ENCODE peak calls at places on chromosomes 5 and 9, in four cellular contexts. E is uterus, G is tibial nerve, H is HL-60. M is an unnamed sample.

GRCh38 chr5:115543931-115544370 is 624 bp downstream of the FEM1C start:
- DNase-seq in E (peak; percentile 49), G (peak; percentile 24), H (peak; percentile 45), M (no peak)

GRCh38 chr9:71765693-71766092 is 2.6 kb downstream of the CEMIP2 start:
- DNase-seq in E (no peak), G (no peak), H (no peak), M (no peak)

GRCh38 chr5:179791881-179792611 is 1.7 kb upstream of the LTC4S start:
- DNase-seq in E (no peak), G (no peak), H (peak; percentile 38), M (no peak)

GRCh38 chr9:122930541-122930932 is 775 bp downstream of the ZBTB26 start:
- DNase-seq in E (no peak), G (no peak), H (no peak), M (no peak)

GRCh38 chr5:154478224-154478565 is at the start of gene HAND1:
- DNase-seq in E (peak; percentile 31), G (no peak), H (no peak), M (no peak)

GRCh38 chr9:14487547-14488185 is 173.7 kb upstream of the NFIB start:
- DNase-seq in E (no peak), G (no peak), H (no peak), M (no peak)

GRCh38 chr9:70852711-70853240 is 268.6 kb downstream of the TRPM3 start:
- DNase-seq in E (no peak), G (no peak), H (no peak), M (no peak)

GRCh38 chr5:9429691-9430215 is 116.1 kb downstream of the SEMA5A start:
- DNase-seq in E (no peak), G (no peak), H (no peak), M (no peak)

GRCh38 chr9:14249527-14249926 is 64.4 kb downstream of the NFIB start:
- DNase-seq in E (no peak), G (no peak), H (no peak), M (no peak)

GRCh38 chr5:5141625-5142527 is 1.7 kb downstream of the ADAMTS16 start:
- DNase-seq in E (peak; percentile 67), G (no peak), H (peak; percentile 33), M (no peak)

GRCh38 chr5:62982348-62982747 is 403.7 kb downstream of the LRRC70 start:
- DNase-seq in E (no peak), G (peak; percentile 33), H (no peak), M (no peak)

GRCh38 chr5:177085985-177086917 is at the start of gene FGFR4:
- DNase-seq in E (peak; percentile 73), G (peak; percentile 33), H (peak; percentile 5), M (peak; percentile 43)

GRCh38 chr5:139251695-139252288 is 41.7 kb upstream of the MATR3 start:
- DNase-seq in E (no peak), G (no peak), H (no peak), M (peak; percentile 18)

GRCh38 chr5:150527038-150527437 is 19.1 kb downstream of the NDST1 start:
- DNase-seq in E (no peak), G (no peak), H (no peak), M (no peak)

GRCh38 chr9:37729499-37729898 is 24.1 kb upstream of the TRMT10B start:
- DNase-seq in E (no peak), G (no peak), H (no peak), M (no peak)

GRCh38 chr5:31531543-31531887 is 378 bp downstream of the DROSHA start:
- DNase-seq in E (no peak), G (no peak), H (peak; percentile 14), M (no peak)

GRCh38 chr5:158979749-158980521 is 119.8 kb downstream of the EBF1 start:
- DNase-seq in E (peak; percentile 50), G (peak; percentile 55), H (no peak), M (peak; percentile 64)

GRCh38 chr9:78685471-78685870 is 388.5 kb downstream of the PSAT1 start:
- DNase-seq in E (no peak), G (no peak), H (no peak), M (no peak)

GRCh38 chr9:21316860-21317259 is 11.7 kb upstream of the IFNA5 start:
- DNase-seq in E (no peak), G (no peak), H (no peak), M (no peak)

GRCh38 chr5:157204765-157205164 is 24.1 kb downstream of the ITK start:
- DNase-seq in E (no peak), G (no peak), H (no peak), M (no peak)

GRCh38 chr5:17679597-17680187 is 45.4 kb downstream of the TAF11L14 start:
- DNase-seq in E (no peak), G (no peak), H (no peak), M (no peak)

GRCh38 chr9:137411260-137411659 is 11.7 kb downstream of the EXD3 start:
- DNase-seq in E (no peak), G (no peak), H (no peak), M (no peak)

GRCh38 chr5:80487829-80488708 is at the start of gene FAM151B:
- DNase-seq in E (peak; percentile 74), G (peak; percentile 33), H (peak; percentile 77), M (peak; percentile 93)
- TF ChIP-seq CTCF in E (no peak), G (no peak), H (no peak), M (no peak)

GRCh38 chr9:115118471-115119156 is 657 bp upstream of the TNC start:
- DNase-seq in E (peak; percentile 81), G (peak; percentile 18), H (no peak), M (peak; percentile 51)
- H3K4me3 ChIP-seq in E (peak overlapping the region; percentile 43), G (peak overlapping the region; percentile 28), H (no peak overlapping the region), M (no peak overlapping the region)

GRCh38 chr5:57277085-57277484 is 103.2 kb downstream of the GPBP1 start:
- DNase-seq in E (no peak), G (no peak), H (no peak), M (no peak)
- TF ChIP-seq CTCF in E (no peak), G (no peak), H (no peak), M (no peak)

DNA sequence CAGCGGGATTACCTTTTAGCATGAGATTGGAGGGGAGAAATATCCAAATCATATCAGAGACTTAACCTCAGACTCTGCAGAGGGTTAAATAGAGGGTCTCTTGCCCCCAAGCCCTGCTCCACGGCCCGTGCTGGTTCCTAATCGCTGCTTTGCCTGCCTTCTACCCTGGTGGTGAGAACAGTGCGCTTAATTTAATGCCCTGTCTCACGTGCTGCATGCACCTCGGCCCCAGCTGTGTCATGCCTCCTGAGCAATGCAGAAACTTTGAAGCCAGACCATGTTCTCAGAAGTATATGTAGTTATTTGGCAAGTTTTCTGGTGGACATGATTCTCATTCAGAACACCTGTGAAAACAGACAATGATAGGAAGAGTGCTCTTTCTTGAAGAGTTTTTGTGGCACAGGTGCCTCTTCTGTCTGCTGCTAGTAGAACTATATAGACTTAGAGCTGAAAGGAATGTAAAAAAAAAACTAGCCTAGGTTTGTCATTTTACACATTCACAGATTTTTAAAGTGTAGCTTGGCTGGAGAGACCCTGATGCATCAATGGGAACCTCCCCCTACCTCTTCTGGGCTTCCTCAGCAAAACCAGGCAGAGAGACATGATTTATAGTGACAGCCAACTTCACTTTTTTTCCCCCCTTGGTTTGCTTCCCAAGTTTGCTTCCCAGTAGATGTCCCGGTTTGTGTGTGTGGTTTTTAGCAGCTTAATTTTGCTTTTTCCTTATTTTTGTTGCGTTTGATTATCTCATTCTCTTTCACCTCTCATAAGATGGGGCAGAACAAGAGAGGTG is 1.6 kb downstream of the OTULIN start:
- DNase-seq in E (no peak), G (no peak), H (peak; percentile 20), M (no peak)
- H3K4me3 ChIP-seq in E (peak overlapping the region; percentile 54), G (peak overlapping the region; percentile 83), H (no peak overlapping the region), M (peak overlapping the region; percentile 73)

DNA sequence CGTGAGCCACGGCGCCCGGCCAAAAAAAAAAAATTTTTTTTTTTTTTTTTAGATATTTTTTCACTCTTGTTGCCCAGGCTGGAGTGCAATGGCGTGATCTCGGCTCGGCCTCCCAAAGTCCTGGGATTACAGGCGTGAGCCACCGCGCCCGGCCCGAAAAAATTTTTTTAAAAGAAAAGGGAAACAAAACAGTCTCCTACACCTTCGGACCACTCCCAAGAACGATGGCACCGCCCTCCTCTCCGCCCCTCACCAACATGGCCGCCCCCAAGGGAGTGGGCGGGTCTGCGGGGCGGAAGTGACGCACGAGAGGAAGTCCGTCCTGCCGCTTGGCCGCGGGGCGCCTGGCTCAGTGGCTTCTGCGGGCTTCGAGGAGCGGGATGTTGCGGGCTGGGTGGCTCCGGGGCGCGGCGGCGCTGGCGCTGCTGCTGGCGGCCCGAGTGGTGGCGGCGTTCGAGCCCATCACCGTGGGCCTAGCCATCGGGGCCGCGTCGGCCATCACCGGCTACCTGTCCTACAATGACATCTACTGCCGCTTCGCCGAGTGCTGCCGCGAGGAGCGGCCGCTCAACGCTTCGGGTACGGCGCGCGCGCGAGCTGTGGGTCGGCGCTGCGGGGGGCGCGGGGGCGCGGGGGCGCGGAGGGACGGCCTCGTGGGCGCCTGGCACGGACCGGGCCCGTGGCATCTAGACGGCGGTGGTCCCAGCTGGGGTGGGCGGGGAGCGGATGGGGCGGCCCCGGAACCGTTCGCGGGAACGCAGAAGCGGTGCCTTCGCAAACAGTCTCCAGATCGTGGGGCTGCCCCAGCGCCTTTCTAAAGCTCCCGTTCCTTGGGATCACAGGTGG is at the start of gene TOR1B:
- DNase-seq in E (peak; percentile 94), G (peak; percentile 93), H (peak; percentile 92), M (peak; percentile 90)
- TF ChIP-seq CTCF in E (no peak), G (no peak), H (no peak), M (no peak)

GRCh38 chr9:79858509-79858908 is 286.7 kb downstream of the TLE4 start:
- DNase-seq in E (no peak), G (no peak), H (peak; percentile 24), M (no peak)
- H3K4me3 ChIP-seq in E (no peak overlapping the region), G (no peak overlapping the region), H (no peak overlapping the region), M (no peak overlapping the region)

DNA sequence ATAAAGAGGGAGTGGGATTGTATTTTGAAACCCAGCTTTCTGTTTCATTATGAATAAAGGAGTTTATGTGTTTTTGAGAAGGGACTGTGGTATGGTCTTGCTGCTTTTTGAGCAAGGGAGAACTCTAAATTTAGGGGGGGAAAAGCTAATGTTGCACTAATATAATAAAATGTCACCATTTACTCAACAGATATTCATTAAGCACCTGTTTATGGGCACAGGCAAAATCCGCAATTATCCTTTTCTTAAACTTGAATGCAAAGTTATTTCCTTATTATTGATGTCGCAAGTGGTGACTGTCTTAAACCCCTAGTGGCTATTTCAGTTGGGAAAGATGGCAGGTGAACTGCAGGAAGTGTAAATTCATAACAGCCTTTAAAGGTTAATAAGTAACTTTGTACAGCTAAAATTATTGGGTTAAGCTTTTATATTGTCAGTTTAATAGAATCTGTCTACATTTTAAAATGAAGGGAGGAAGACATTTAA is 1.5 kb downstream of the CDC42SE2 start:
- DNase-seq in E (no peak), G (no peak), H (peak; percentile 27), M (no peak)
- TF ChIP-seq CTCF in E (no peak), G (peak; percentile 37), H (no peak), M (no peak)

M was measured in lower leg skin.